ENCODE peak calls at places on chromosomes 7 and 10, in seven cellular contexts. I is GM12878, P is vagina, F is HepG2, V is ovary, N is NB4, H is GM12891. D is an unnamed sample.

GRCh38 chr10:86360657-86361056 is 5.9 kb downstream of the GRID1 start:
- DNase-seq in I (no peak), H (no peak), N (no peak), V (no peak), F (no peak), P (no peak), D (no peak)

GRCh38 chr7:139777304-139777890 is 401 bp downstream of the HIPK2 start:
- DNase-seq in H (peak), N (peak), V (peak), F (no peak), I (no peak), P (no peak), D (no peak)

GRCh38 chr10:61855771-61856170 is 45.7 kb upstream of the ARID5B start:
- DNase-seq in F (no peak), V (no peak), H (no peak), N (peak), I (no peak), P (no peak), D (no peak)

GRCh38 chr7:67359900-67360299 is 363.3 kb downstream of the TYW1 start:
- DNase-seq in I (no peak), N (no peak), H (no peak), V (no peak), F (no peak), P (no peak), D (no peak)

GRCh38 chr10:6407034-6407721 is 172.9 kb downstream of the PRKCQ start:
- DNase-seq in F (no peak), I (no peak), H (no peak), V (no peak), P (no peak), N (no peak), D (no peak)

GRCh38 chr7:80018941-80019808 is 115.5 kb upstream of the GNAI1 start:
- DNase-seq in I (no peak), F (peak), P (no peak), H (peak), V (peak), N (peak), D (peak)

GRCh38 chr10:33863347-33863746 is 528.9 kb upstream of the NRP1 start:
- DNase-seq in I (no peak), N (no peak), V (no peak), H (no peak), P (no peak), F (no peak), D (no peak)

GRCh38 chr7:98569606-98570337 is 47.3 kb upstream of the NPTX2 start:
- DNase-seq in I (no peak), N (no peak), F (no peak), P (no peak), V (no peak), H (no peak), D (no peak)

GRCh38 chr7:141992154-141992553 is 3.5 kb upstream of the MGAM start:
- DNase-seq in V (no peak), P (no peak), H (no peak), I (no peak), N (peak), F (no peak), D (no peak)

GRCh38 chr10:71719042-71719441 is 536 bp downstream of the C10orf105 start:
- DNase-seq in F (no peak), V (peak), H (no peak), N (no peak), P (no peak), I (no peak), D (no peak)

GRCh38 chr10:16794005-16794404 is 23.2 kb downstream of the RSU1 start:
- DNase-seq in V (no peak), P (peak), I (no peak), H (no peak), N (no peak), F (no peak), D (no peak)

GRCh38 chr7:156650042-156650441 is 9.5 kb downstream of the RNF32 start:
- DNase-seq in I (no peak), N (peak), F (peak), P (no peak), V (no peak), H (no peak), D (no peak)

GRCh38 chr10:76033457-76034196 is 602.2 kb downstream of the LRMDA start:
- DNase-seq in P (no peak), N (peak), V (no peak), I (peak), H (no peak), F (peak), D (peak)

GRCh38 chr10:116490028-116490662 is 55.6 kb upstream of the PNLIP start:
- DNase-seq in F (peak), P (no peak), H (no peak), V (no peak), N (peak), I (no peak), D (peak)

GRCh38 chr7:51357821-51358220 is 41.2 kb upstream of the COBL start:
- DNase-seq in N (no peak), F (no peak), I (no peak), V (no peak), P (no peak), H (no peak), D (no peak)

GRCh38 chr7:149209518-149210269 is 14.3 kb downstream of the ZNF282 start:
- DNase-seq in P (no peak), N (peak), V (no peak), F (peak), I (no peak), H (peak), D (peak)

GRCh38 chr7:99693427-99694200 is 13.8 kb upstream of the CYP3A5 start:
- DNase-seq in H (no peak), F (peak), V (no peak), N (no peak), I (no peak), P (no peak), D (no peak)

GRCh38 chr7:141665208-141666035 is 36.5 kb downstream of the DENND11 start:
- DNase-seq in V (no peak), P (no peak), H (no peak), F (no peak), N (no peak), I (no peak), D (no peak)

GRCh38 chr10:47384148-47384921 is at the start of gene ZNF488:
- DNase-seq in H (peak), I (no peak), N (peak), V (peak), F (peak), P (peak), D (peak)

GRCh38 chr10:71795248-71795647 is 21.9 kb upstream of the VSIR start:
- DNase-seq in F (no peak), P (no peak), H (no peak), I (no peak), N (peak), V (no peak), D (peak)

GRCh38 chr10:49143249-49143648 is 9.4 kb upstream of the FAM170B start:
- DNase-seq in I (no peak), F (no peak), N (no peak), P (no peak), V (no peak), H (no peak), D (no peak)

GRCh38 chr7:2198206-2198605 is 34.5 kb downstream of the MAD1L1 start:
- DNase-seq in F (no peak), H (no peak), V (no peak), I (no peak), P (no peak), N (no peak), D (no peak)

GRCh38 chr10:48455055-48455391 is 148.5 kb downstream of the MAPK8 start:
- DNase-seq in P (peak), H (no peak), F (no peak), V (no peak), I (no peak), N (no peak), D (no peak)

GRCh38 chr10:47380341-47381215 is 3.5 kb downstream of the ZNF488 start:
- DNase-seq in I (no peak), P (peak), F (no peak), V (no peak), H (no peak), N (no peak), D (no peak)

GRCh38 chr10:35388197-35388596 is 51.9 kb downstream of the CCNY start:
- DNase-seq in P (no peak), I (no peak), H (no peak), V (no peak), F (no peak), N (no peak), D (no peak)

GRCh38 chr10:24920907-24921881 is 31.2 kb downstream of the PRTFDC1 start:
- DNase-seq in H (no peak), V (peak), I (peak), P (no peak), F (no peak), N (peak), D (peak)

GRCh38 chr10:132607491-132607890 is 69.9 kb downstream of the INPP5A start:
- DNase-seq in F (no peak), I (no peak), V (no peak), P (no peak), N (no peak), H (no peak), D (no peak)

GRCh38 chr7:83166781-83167180 is 4.1 kb upstream of the PCLO start:
- DNase-seq in P (no peak), F (no peak), H (no peak), V (no peak), N (no peak), I (no peak), D (no peak)

GRCh38 chr10:126969310-126969709 is 64.1 kb downstream of the DOCK1 start:
- DNase-seq in V (no peak), H (no peak), I (no peak), N (no peak), F (no peak), P (no peak), D (no peak)

GRCh38 chr10:100531761-100532160 is 2.1 kb upstream of the NDUFB8 start:
- DNase-seq in H (no peak), F (no peak), I (peak), V (no peak), N (no peak), P (no peak), D (no peak)

GRCh38 chr7:5212633-5213285 is 22.7 kb downstream of the WIPI2 start:
- DNase-seq in N (no peak), H (no peak), P (no peak), V (no peak), I (no peak), F (no peak), D (no peak)

GRCh38 chr10:122878799-122879338 is 512 bp downstream of the FAM24B start:
- DNase-seq in P (no peak), V (no peak), H (no peak), F (peak), I (no peak), N (peak), D (peak)

GRCh38 chr7:149171894-149172533 is 23.3 kb upstream of the ZNF282 start:
- DNase-seq in P (no peak), V (no peak), N (no peak), H (no peak), I (no peak), F (peak), D (no peak)

GRCh38 chr10:132698761-132699391 is 87.1 kb downstream of the NKX6-2 start:
- DNase-seq in N (no peak), V (peak), H (no peak), I (no peak), P (no peak), F (no peak), D (no peak)

GRCh38 chr10:103693070-103693811 is 162.1 kb downstream of the SH3PXD2A start:
- DNase-seq in N (peak), P (no peak), H (peak), I (no peak), V (no peak), F (no peak), D (no peak)

GRCh38 chr10:110429301-110429700 is 68.4 kb upstream of the DUSP5 start:
- DNase-seq in P (no peak), F (no peak), N (no peak), V (no peak), H (no peak), I (no peak), D (no peak)

GRCh38 chr7:32042900-32043299 is 27.3 kb downstream of the PDE1C start:
- DNase-seq in P (no peak), V (no peak), H (no peak), I (no peak), N (no peak), F (no peak), D (no peak)

GRCh38 chr7:69597278-69598076 is 798 bp upstream of the AUTS2 start:
- DNase-seq in I (no peak), V (peak), F (no peak), P (no peak), N (peak), H (no peak), D (peak)

GRCh38 chr10:450463-450862 is 239.0 kb downstream of the DIP2C start:
- DNase-seq in P (no peak), F (no peak), V (no peak), I (no peak), H (no peak), N (no peak), D (no peak)

GRCh38 chr10:454860-455259 is 234.6 kb downstream of the DIP2C start:
- DNase-seq in N (no peak), H (no peak), V (peak), F (no peak), P (no peak), I (no peak), D (peak)

GRCh38 chr10:452512-453504 is 236.7 kb downstream of the DIP2C start:
- DNase-seq in P (no peak), V (no peak), N (no peak), H (no peak), I (no peak), F (no peak), D (no peak)

GRCh38 chr10:451856-452255 is 237.6 kb downstream of the DIP2C start:
- DNase-seq in P (no peak), F (no peak), H (no peak), N (no peak), V (no peak), I (no peak), D (no peak)

DNA sequence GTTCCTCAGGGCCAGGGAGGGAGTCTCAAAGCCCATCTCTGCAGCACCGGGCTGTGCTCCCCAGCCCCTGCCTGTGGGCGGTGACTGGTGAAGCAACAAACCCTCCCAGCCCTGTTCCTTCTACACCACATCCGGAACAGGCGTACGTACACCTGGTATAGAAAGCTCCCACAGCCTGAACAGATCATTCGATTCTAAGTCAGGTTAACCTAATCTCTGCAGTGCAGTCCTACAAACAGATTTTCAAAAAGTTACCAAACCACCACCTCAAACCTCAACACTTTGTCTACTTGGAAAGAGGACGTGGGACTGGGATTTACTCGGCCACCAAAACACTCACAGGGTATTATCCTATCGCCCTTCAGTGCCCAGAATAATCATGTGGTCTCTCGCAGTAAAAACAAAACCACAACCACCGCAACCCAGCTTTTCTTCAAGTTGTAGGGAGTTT is 238.4 kb downstream of the DIP2C start:
- DNase-seq in V (no peak), N (peak), H (peak), P (no peak), F (no peak), I (peak), D (no peak)
- TF ChIP-seq POLR2A in V (no peak), N (no peak), H (no peak), P (no peak), F (no peak), I (no peak), D (no peak)

DNA sequence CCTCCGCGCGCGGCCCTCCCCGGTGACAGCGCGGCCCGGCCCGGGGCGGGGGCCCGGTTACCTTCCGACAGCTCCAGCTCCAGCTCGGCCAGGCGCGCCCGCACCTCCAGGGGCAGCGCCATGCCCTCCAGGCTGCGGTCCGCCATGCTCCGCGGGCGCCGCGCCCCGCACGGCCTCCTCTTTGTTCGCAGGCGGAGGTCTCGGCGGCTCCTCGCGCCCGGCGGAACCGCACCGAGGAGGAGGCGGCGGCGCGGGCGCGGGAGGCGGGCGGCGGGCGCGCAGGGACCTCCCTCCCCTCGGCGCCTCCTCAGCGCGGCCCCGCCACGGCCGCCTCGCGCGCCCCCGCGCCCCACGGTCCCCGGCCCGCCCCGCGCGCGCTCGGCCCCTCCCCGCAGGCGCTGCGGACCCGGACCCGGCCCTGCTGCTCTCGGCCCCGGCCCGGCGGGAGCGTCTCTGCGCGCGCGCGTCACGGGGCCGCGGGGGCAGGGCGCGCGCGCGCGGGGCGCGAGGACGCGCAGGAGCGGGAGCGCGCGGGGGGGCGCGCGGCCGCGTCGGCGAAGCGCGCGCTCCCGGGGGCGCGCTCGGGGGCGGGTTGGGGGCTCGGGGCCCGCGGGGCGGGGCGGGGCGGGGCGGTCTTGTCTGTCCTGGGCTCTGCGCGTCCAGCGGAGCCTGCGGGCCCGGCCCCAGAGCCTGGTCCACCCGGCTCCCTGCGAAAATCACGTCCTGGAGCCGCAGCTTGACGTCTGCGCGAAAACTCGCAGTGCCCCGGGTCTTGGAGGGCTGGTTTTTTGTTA is at the start of gene DIP2C:
- DNase-seq in P (no peak), I (no peak), F (peak), H (no peak), N (no peak), V (peak), D (peak)
- TF ChIP-seq POLR2A in P (peak), I (no peak), F (no peak), H (no peak), N (no peak), V (peak), D (no peak)

GRCh38 chr10:84140036-84140379 is 699 bp downstream of the GHITM start:
- DNase-seq in N (no peak), F (peak), P (no peak), H (no peak), V (peak), I (no peak), D (no peak)

GRCh38 chr10:84138478-84139125 is 707 bp upstream of the GHITM start:
- DNase-seq in F (no peak), P (no peak), I (no peak), V (peak), H (no peak), N (no peak), D (no peak)

GRCh38 chr10:84135836-84136235 is 3.5 kb upstream of the GHITM start:
- DNase-seq in V (no peak), F (peak), H (no peak), I (no peak), P (no peak), N (no peak), D (no peak)

GRCh38 chr10:84139126-84140035 is at the start of gene GHITM:
- DNase-seq in V (peak), N (peak), H (peak), P (peak), F (peak), I (peak), D (peak)
- TF ChIP-seq POLR2A in V (peak), N (peak), H (peak), P (peak), F (peak), I (peak), D (peak)

DNA sequence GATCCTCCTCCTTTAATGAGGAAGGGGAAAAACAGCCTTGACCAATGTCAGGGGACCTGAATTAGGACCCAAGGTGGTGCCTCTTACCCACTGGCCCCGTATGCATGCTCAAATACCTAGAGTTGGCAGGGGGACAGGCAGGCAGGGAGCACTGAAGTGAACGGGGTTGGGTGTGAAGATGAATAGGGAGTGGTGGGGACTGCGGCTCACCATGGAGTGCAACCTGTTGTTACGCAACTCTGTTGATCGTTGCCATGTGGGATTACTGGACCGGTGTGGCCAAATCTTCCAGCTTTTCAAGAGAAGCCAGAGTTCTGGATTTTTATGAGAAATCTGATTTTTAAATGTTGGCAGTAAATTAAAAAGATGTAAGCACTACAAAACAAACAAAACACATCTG is 48.1 kb downstream of the TLL2 start:
- DNase-seq in H (no peak), N (no peak), P (no peak), I (no peak), F (no peak), V (no peak), D (no peak)
- TF ChIP-seq POLR2A in H (no peak), N (no peak), P (no peak), I (no peak), F (no peak), V (no peak), D (no peak)

GRCh38 chr10:113681533-113682470 is 2.1 kb downstream of the CASP7 start:
- DNase-seq in F (no peak), N (no peak), V (no peak), I (peak), P (no peak), H (peak), D (peak)

GRCh38 chr10:113683300-113683699 is 3.6 kb downstream of the CASP7 start:
- DNase-seq in V (no peak), I (no peak), P (no peak), F (no peak), H (no peak), N (peak), D (no peak)

GRCh38 chr10:113680172-113681111 is 730 bp downstream of the CASP7 start:
- DNase-seq in N (peak), P (no peak), F (peak), I (peak), H (no peak), V (peak), D (peak)

DNA sequence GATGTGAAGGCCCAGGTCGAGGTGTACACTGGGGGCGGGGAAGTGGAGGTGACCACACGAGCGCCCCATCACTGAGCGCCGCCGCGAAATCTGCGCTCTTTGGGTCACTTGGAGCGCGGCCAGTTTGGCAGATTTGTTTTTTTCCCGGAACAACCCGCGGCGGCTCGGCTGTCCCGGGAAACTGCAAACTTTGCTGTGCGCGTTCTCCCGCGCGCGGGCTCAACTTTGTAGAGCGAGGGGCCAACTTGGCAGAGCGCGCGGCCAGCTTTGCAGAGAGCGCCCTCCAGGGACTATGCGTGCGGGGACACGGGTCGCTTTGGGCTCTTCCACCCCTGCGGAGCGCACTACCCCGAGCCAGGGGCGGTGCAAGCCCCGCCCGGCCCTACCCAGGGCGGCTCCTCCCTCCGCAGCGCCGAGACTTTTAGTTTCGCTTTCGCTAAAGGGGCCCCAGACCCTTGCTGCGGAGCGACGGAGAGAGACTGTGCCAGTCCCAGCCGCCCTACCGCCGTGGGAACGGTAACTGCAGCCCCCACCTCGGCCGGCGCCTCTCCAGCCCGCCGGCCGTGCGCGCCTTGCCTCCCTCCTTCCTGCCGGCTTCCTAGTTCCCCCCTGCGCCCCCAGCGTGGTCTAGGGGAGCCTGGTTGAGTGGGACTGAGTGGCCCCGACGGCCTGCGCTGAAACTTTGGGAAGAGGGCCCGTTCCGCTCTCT is at the start of gene CASP7:
- DNase-seq in F (peak), V (peak), I (no peak), H (peak), N (peak), P (no peak), D (peak)
- TF ChIP-seq POLR2A in F (peak), V (peak), I (peak), H (peak), N (no peak), P (peak), D (peak)

GRCh38 chr10:87861953-87862643 is 1.2 kb downstream of the KLLN start:
- DNase-seq in N (peak), I (peak), P (no peak), V (peak), F (peak), H (peak), D (peak)
- TF ChIP-seq POLR2A in N (peak), I (peak), P (peak), V (peak), F (peak), H (peak), D (peak)

D was measured in endothelial cell of umbilical vein.